ENCODE peak calls at places on chromosomes 6 and 20, in ten cellular contexts. One of them, this sample, is unnamed.

GRCh38 chr20:18727032-18727508 is 86.5 kb upstream of the SCP2D1 start:
- DNase-seq in endothelial cell: no peak
- DNase-seq in AG04450: no peak
- DNase-seq in sigmoid colon: no peak
- DNase-seq in lower leg skin: no peak
- DNase-seq in neural crest cell: no peak
- DNase-seq in hepatocyte: no peak
- DNase-seq in fibroblast of mammary gland: no peak
- DNase-seq in uterus: no peak
- DNase-seq in OCI-LY7: no peak
- DNase-seq in this sample: no peak

GRCh38 chr6:39280247-39280731 is 33.9 kb downstream of the KCNK17 start:
- DNase-seq in endothelial cell: no peak
- DNase-seq in AG04450: no peak
- DNase-seq in sigmoid colon: no peak
- DNase-seq in lower leg skin: no peak
- DNase-seq in neural crest cell: no peak
- DNase-seq in hepatocyte: peak; percentile 68
- DNase-seq in fibroblast of mammary gland: peak; percentile 16
- DNase-seq in uterus: no peak
- DNase-seq in OCI-LY7: no peak
- DNase-seq in this sample: no peak

GRCh38 chr6:34312259-34312658 is 63.5 kb upstream of the SMIM29 start:
- DNase-seq in endothelial cell: no peak
- DNase-seq in AG04450: no peak
- DNase-seq in sigmoid colon: no peak
- DNase-seq in lower leg skin: no peak
- DNase-seq in neural crest cell: no peak
- DNase-seq in hepatocyte: no peak
- DNase-seq in fibroblast of mammary gland: no peak
- DNase-seq in uterus: no peak
- DNase-seq in OCI-LY7: no peak
- DNase-seq in this sample: no peak

GRCh38 chr6:143329323-143329722 is 121.2 kb downstream of the ADAT2 start:
- DNase-seq in endothelial cell: no peak
- DNase-seq in AG04450: no peak
- DNase-seq in sigmoid colon: no peak
- DNase-seq in lower leg skin: no peak
- DNase-seq in neural crest cell: no peak
- DNase-seq in hepatocyte: no peak
- DNase-seq in fibroblast of mammary gland: no peak
- DNase-seq in uterus: no peak
- DNase-seq in OCI-LY7: no peak
- DNase-seq in this sample: no peak

GRCh38 chr6:170210651-170211403 is 80.1 kb downstream of the DLL1 start:
- DNase-seq in endothelial cell: peak; percentile 1
- DNase-seq in AG04450: no peak
- DNase-seq in sigmoid colon: no peak
- DNase-seq in lower leg skin: no peak
- DNase-seq in neural crest cell: no peak
- DNase-seq in hepatocyte: no peak
- DNase-seq in fibroblast of mammary gland: no peak
- DNase-seq in uterus: no peak
- DNase-seq in OCI-LY7: no peak
- DNase-seq in this sample: peak; percentile 9

GRCh38 chr6:131366223-131366622 is 206.8 kb upstream of the ARG1 start:
- DNase-seq in endothelial cell: no peak
- DNase-seq in AG04450: no peak
- DNase-seq in sigmoid colon: no peak
- DNase-seq in lower leg skin: no peak
- DNase-seq in neural crest cell: no peak
- DNase-seq in hepatocyte: no peak
- DNase-seq in fibroblast of mammary gland: no peak
- DNase-seq in uterus: no peak
- DNase-seq in OCI-LY7: peak; percentile 32
- DNase-seq in this sample: no peak

GRCh38 chr6:89997456-89998445 is 103.5 kb downstream of the GJA10 start:
- DNase-seq in endothelial cell: no peak
- DNase-seq in AG04450: no peak
- DNase-seq in sigmoid colon: no peak
- DNase-seq in lower leg skin: no peak
- DNase-seq in neural crest cell: no peak
- DNase-seq in hepatocyte: peak; percentile 11
- DNase-seq in fibroblast of mammary gland: peak; percentile 45
- DNase-seq in uterus: no peak
- DNase-seq in OCI-LY7: no peak
- DNase-seq in this sample: no peak

GRCh38 chr20:38730167-38730988 is 6.1 kb downstream of the SLC32A1 start:
- DNase-seq in endothelial cell: no peak
- DNase-seq in AG04450: no peak
- DNase-seq in sigmoid colon: no peak
- DNase-seq in lower leg skin: no peak
- DNase-seq in neural crest cell: no peak
- DNase-seq in hepatocyte: no peak
- DNase-seq in fibroblast of mammary gland: no peak
- DNase-seq in uterus: no peak
- DNase-seq in OCI-LY7: no peak
- DNase-seq in this sample: no peak

GRCh38 chr6:170117111-170117972 is 173.5 kb downstream of the DLL1 start:
- DNase-seq in endothelial cell: no peak
- DNase-seq in AG04450: no peak
- DNase-seq in sigmoid colon: peak; percentile 34
- DNase-seq in lower leg skin: no peak
- DNase-seq in neural crest cell: no peak
- DNase-seq in hepatocyte: no peak
- DNase-seq in fibroblast of mammary gland: no peak
- DNase-seq in uterus: peak; percentile 4
- DNase-seq in OCI-LY7: no peak
- DNase-seq in this sample: peak; percentile 18

GRCh38 chr6:158654960-158655485 is 5.2 kb downstream of the SYTL3 start:
- DNase-seq in endothelial cell: no peak
- DNase-seq in AG04450: no peak
- DNase-seq in sigmoid colon: no peak
- DNase-seq in lower leg skin: no peak
- DNase-seq in neural crest cell: no peak
- DNase-seq in hepatocyte: no peak
- DNase-seq in fibroblast of mammary gland: peak; percentile 88
- DNase-seq in uterus: no peak
- DNase-seq in OCI-LY7: no peak
- DNase-seq in this sample: no peak

GRCh38 chr6:167766986-167767714 is 59.6 kb upstream of the AFDN start:
- DNase-seq in endothelial cell: no peak
- DNase-seq in AG04450: no peak
- DNase-seq in sigmoid colon: peak; percentile 57
- DNase-seq in lower leg skin: no peak
- DNase-seq in neural crest cell: no peak
- DNase-seq in hepatocyte: no peak
- DNase-seq in fibroblast of mammary gland: no peak
- DNase-seq in uterus: no peak
- DNase-seq in OCI-LY7: no peak
- DNase-seq in this sample: no peak

GRCh38 chr6:42450314-42451145 is 1.2 kb downstream of the TRERF1 start:
- DNase-seq in endothelial cell: no peak
- DNase-seq in AG04450: no peak
- DNase-seq in sigmoid colon: no peak
- DNase-seq in lower leg skin: no peak
- DNase-seq in neural crest cell: no peak
- DNase-seq in hepatocyte: peak; percentile 52
- DNase-seq in fibroblast of mammary gland: no peak
- DNase-seq in uterus: peak; percentile 36
- DNase-seq in OCI-LY7: peak; percentile 11
- DNase-seq in this sample: no peak

GRCh38 chr20:44888226-44889103 is 3.0 kb downstream of the YWHAB start:
- DNase-seq in endothelial cell: no peak
- DNase-seq in AG04450: no peak
- DNase-seq in sigmoid colon: no peak
- DNase-seq in lower leg skin: no peak
- DNase-seq in neural crest cell: no peak
- DNase-seq in hepatocyte: peak; percentile 30
- DNase-seq in fibroblast of mammary gland: peak; percentile 38
- DNase-seq in uterus: no peak
- DNase-seq in OCI-LY7: peak; percentile 42
- DNase-seq in this sample: no peak
- TF ChIP-seq CTCF in endothelial cell: no peak
- TF ChIP-seq CTCF in AG04450: peak; percentile 25
- TF ChIP-seq CTCF in sigmoid colon: peak; percentile 5
- TF ChIP-seq CTCF in lower leg skin: no peak
- TF ChIP-seq CTCF in neural crest cell: peak; percentile 66
- TF ChIP-seq CTCF in hepatocyte: no peak
- TF ChIP-seq CTCF in fibroblast of mammary gland: peak; percentile 40
- TF ChIP-seq CTCF in uterus: no peak
- TF ChIP-seq CTCF in OCI-LY7: peak; percentile 60
- TF ChIP-seq CTCF in this sample: peak; percentile 20

GRCh38 chr6:108566406-108566805 is 5.7 kb downstream of the FOXO3 start:
- DNase-seq in endothelial cell: no peak
- DNase-seq in AG04450: no peak
- DNase-seq in sigmoid colon: no peak
- DNase-seq in lower leg skin: no peak
- DNase-seq in neural crest cell: no peak
- DNase-seq in hepatocyte: no peak
- DNase-seq in fibroblast of mammary gland: no peak
- DNase-seq in uterus: no peak
- DNase-seq in OCI-LY7: no peak
- DNase-seq in this sample: no peak

GRCh38 chr6:108565091-108565766 is 4.5 kb downstream of the FOXO3 start:
- DNase-seq in endothelial cell: no peak
- DNase-seq in AG04450: no peak
- DNase-seq in sigmoid colon: no peak
- DNase-seq in lower leg skin: no peak
- DNase-seq in neural crest cell: no peak
- DNase-seq in hepatocyte: no peak
- DNase-seq in fibroblast of mammary gland: no peak
- DNase-seq in uterus: no peak
- DNase-seq in OCI-LY7: peak; percentile 94
- DNase-seq in this sample: no peak

GRCh38 chr6:108568101-108568500 is 7.4 kb downstream of the FOXO3 start:
- DNase-seq in endothelial cell: no peak
- DNase-seq in AG04450: no peak
- DNase-seq in sigmoid colon: no peak
- DNase-seq in lower leg skin: no peak
- DNase-seq in neural crest cell: no peak
- DNase-seq in hepatocyte: no peak
- DNase-seq in fibroblast of mammary gland: no peak
- DNase-seq in uterus: no peak
- DNase-seq in OCI-LY7: no peak
- DNase-seq in this sample: no peak

GRCh38 chr6:108564178-108564577 is 3.5 kb downstream of the FOXO3 start:
- DNase-seq in endothelial cell: no peak
- DNase-seq in AG04450: no peak
- DNase-seq in sigmoid colon: no peak
- DNase-seq in lower leg skin: no peak
- DNase-seq in neural crest cell: no peak
- DNase-seq in hepatocyte: no peak
- DNase-seq in fibroblast of mammary gland: peak; percentile 99
- DNase-seq in uterus: no peak
- DNase-seq in OCI-LY7: no peak
- DNase-seq in this sample: no peak

DNA sequence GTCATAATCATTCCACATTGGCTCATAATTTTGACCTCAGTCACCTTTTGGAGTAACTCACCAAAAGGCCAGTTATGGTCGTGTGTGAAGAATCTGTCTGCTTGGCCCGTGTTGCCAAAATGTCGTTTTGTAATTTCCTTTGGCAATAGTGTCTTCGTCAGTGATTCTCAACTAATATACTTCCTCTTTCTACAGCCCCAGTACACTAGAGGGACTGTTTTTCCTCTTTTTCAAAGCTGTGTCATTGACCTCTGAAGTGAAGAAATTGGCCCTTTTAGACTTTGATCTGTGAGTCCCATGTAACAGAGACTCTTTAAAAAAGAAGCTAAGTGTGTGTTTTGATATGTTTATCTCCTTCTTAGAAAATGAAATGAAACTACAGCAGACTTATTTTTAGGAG is 5.2 kb downstream of the FOXO3 start:
- DNase-seq in endothelial cell: no peak
- DNase-seq in AG04450: no peak
- DNase-seq in sigmoid colon: peak; percentile 90
- DNase-seq in lower leg skin: peak; percentile 88
- DNase-seq in neural crest cell: no peak
- DNase-seq in hepatocyte: no peak
- DNase-seq in fibroblast of mammary gland: peak; percentile 98
- DNase-seq in uterus: peak; percentile 61
- DNase-seq in OCI-LY7: peak; percentile 76
- DNase-seq in this sample: no peak
- TF ChIP-seq CTCF in endothelial cell: no peak
- TF ChIP-seq CTCF in AG04450: peak; percentile 13
- TF ChIP-seq CTCF in sigmoid colon: no peak
- TF ChIP-seq CTCF in lower leg skin: no peak
- TF ChIP-seq CTCF in neural crest cell: no peak
- TF ChIP-seq CTCF in hepatocyte: peak; percentile 11
- TF ChIP-seq CTCF in fibroblast of mammary gland: peak; percentile 43
- TF ChIP-seq CTCF in uterus: no peak
- TF ChIP-seq CTCF in OCI-LY7: peak; percentile 48
- TF ChIP-seq CTCF in this sample: peak; percentile 12

DNA sequence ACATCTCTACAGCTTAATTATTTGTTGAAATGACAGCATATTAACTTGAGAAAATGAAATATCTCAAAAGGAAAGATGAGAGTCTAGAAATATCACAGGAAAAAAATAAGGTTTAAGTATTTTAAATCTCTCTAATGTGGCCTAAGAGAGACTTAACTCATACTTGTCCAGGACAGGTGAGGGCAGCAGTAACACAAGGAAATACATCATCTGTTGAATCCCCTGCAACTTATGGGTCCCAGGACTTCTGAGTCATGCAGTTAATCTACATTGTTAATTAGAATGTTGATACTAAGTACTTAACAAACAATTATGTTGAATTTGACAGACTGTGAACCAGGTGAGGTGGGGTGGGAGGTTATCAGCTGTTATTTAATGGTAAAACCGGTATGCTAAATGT is 87.8 kb downstream of the CEP57L1 start:
- DNase-seq in endothelial cell: no peak
- DNase-seq in AG04450: no peak
- DNase-seq in sigmoid colon: no peak
- DNase-seq in lower leg skin: no peak
- DNase-seq in neural crest cell: no peak
- DNase-seq in hepatocyte: no peak
- DNase-seq in fibroblast of mammary gland: peak; percentile 23
- DNase-seq in uterus: no peak
- DNase-seq in OCI-LY7: peak; percentile 8
- DNase-seq in this sample: no peak
- TF ChIP-seq CTCF in endothelial cell: no peak
- TF ChIP-seq CTCF in AG04450: no peak
- TF ChIP-seq CTCF in sigmoid colon: no peak
- TF ChIP-seq CTCF in lower leg skin: no peak
- TF ChIP-seq CTCF in neural crest cell: no peak
- TF ChIP-seq CTCF in hepatocyte: no peak
- TF ChIP-seq CTCF in fibroblast of mammary gland: no peak
- TF ChIP-seq CTCF in uterus: no peak
- TF ChIP-seq CTCF in OCI-LY7: peak; percentile 63
- TF ChIP-seq CTCF in this sample: no peak

GRCh38 chr6:5401845-5402738 is 140.8 kb downstream of the FARS2 start:
- DNase-seq in endothelial cell: no peak
- DNase-seq in AG04450: no peak
- DNase-seq in sigmoid colon: no peak
- DNase-seq in lower leg skin: no peak
- DNase-seq in neural crest cell: no peak
- DNase-seq in hepatocyte: no peak
- DNase-seq in fibroblast of mammary gland: peak; percentile 46
- DNase-seq in uterus: no peak
- DNase-seq in OCI-LY7: peak; percentile 22
- DNase-seq in this sample: no peak
- TF ChIP-seq CTCF in endothelial cell: peak; percentile 32
- TF ChIP-seq CTCF in AG04450: peak; percentile 63
- TF ChIP-seq CTCF in sigmoid colon: peak; percentile 25
- TF ChIP-seq CTCF in lower leg skin: no peak
- TF ChIP-seq CTCF in neural crest cell: peak; percentile 69
- TF ChIP-seq CTCF in hepatocyte: peak; percentile 46
- TF ChIP-seq CTCF in fibroblast of mammary gland: peak; percentile 64
- TF ChIP-seq CTCF in uterus: no peak
- TF ChIP-seq CTCF in OCI-LY7: peak; percentile 81
- TF ChIP-seq CTCF in this sample: peak; percentile 29

This sample was measured in left lung.